ENCODE peak calls at places on chromosome 2, in six cellular contexts. One of them, this sample, is unnamed.

GRCh38 chr2:67240507-67240906 is 156.6 kb upstream of the ETAA1 start:
- DNase-seq in AG09309: no peak
- DNase-seq in HuH-7.5: no peak
- DNase-seq in CD8-positive, alpha-beta T cell: no peak
- DNase-seq in HEK293T: no peak
- DNase-seq in HepG2: no peak
- DNase-seq in this sample: peak; percentile 56

GRCh38 chr2:143152652-143153051 is 23.4 kb downstream of the ARHGAP15 start:
- DNase-seq in AG09309: no peak
- DNase-seq in HuH-7.5: no peak
- DNase-seq in CD8-positive, alpha-beta T cell: no peak
- DNase-seq in HEK293T: no peak
- DNase-seq in HepG2: no peak
- DNase-seq in this sample: no peak

GRCh38 chr2:85195956-85196355 is 62.8 kb downstream of the TCF7L1 start:
- DNase-seq in AG09309: no peak
- DNase-seq in HuH-7.5: no peak
- DNase-seq in CD8-positive, alpha-beta T cell: no peak
- DNase-seq in HEK293T: no peak
- DNase-seq in HepG2: no peak
- DNase-seq in this sample: no peak

GRCh38 chr2:35410431-35411061 is 945.0 kb upstream of the CRIM1 start:
- DNase-seq in AG09309: peak; percentile 4
- DNase-seq in HuH-7.5: no peak
- DNase-seq in CD8-positive, alpha-beta T cell: no peak
- DNase-seq in HEK293T: peak; percentile 44
- DNase-seq in HepG2: peak; percentile 33
- DNase-seq in this sample: peak; percentile 70

GRCh38 chr2:40773291-40773690 is 321.4 kb upstream of the SLC8A1 start:
- DNase-seq in AG09309: no peak
- DNase-seq in HuH-7.5: no peak
- DNase-seq in CD8-positive, alpha-beta T cell: no peak
- DNase-seq in HEK293T: no peak
- DNase-seq in HepG2: no peak
- DNase-seq in this sample: no peak

GRCh38 chr2:158266106-158266505 is 164.4 kb downstream of the UPP2 start:
- DNase-seq in AG09309: no peak
- DNase-seq in HuH-7.5: no peak
- DNase-seq in CD8-positive, alpha-beta T cell: no peak
- DNase-seq in HEK293T: no peak
- DNase-seq in HepG2: no peak
- DNase-seq in this sample: no peak

GRCh38 chr2:42921162-42921550 is 128.8 kb upstream of the HAAO start:
- DNase-seq in AG09309: no peak
- DNase-seq in HuH-7.5: no peak
- DNase-seq in CD8-positive, alpha-beta T cell: no peak
- DNase-seq in HEK293T: no peak
- DNase-seq in HepG2: no peak
- DNase-seq in this sample: no peak

GRCh38 chr2:205706769-205707375 is 24.6 kb downstream of the NRP2 start:
- DNase-seq in AG09309: no peak
- DNase-seq in HuH-7.5: no peak
- DNase-seq in CD8-positive, alpha-beta T cell: no peak
- DNase-seq in HEK293T: no peak
- DNase-seq in HepG2: no peak
- DNase-seq in this sample: no peak

GRCh38 chr2:58667137-58667774 is 426.1 kb upstream of the FANCL start:
- DNase-seq in AG09309: no peak
- DNase-seq in HuH-7.5: no peak
- DNase-seq in CD8-positive, alpha-beta T cell: no peak
- DNase-seq in HEK293T: no peak
- DNase-seq in HepG2: no peak
- DNase-seq in this sample: no peak

GRCh38 chr2:176159678-176160250 is 2.7 kb downstream of the HOXD3 start:
- DNase-seq in AG09309: no peak
- DNase-seq in HuH-7.5: no peak
- DNase-seq in CD8-positive, alpha-beta T cell: no peak
- DNase-seq in HEK293T: no peak
- DNase-seq in HepG2: no peak
- DNase-seq in this sample: no peak

GRCh38 chr2:48448274-48449061 is 81.5 kb upstream of the STON1 start:
- DNase-seq in AG09309: peak; percentile 87
- DNase-seq in HuH-7.5: no peak
- DNase-seq in CD8-positive, alpha-beta T cell: no peak
- DNase-seq in HEK293T: no peak
- DNase-seq in HepG2: peak; percentile 85
- DNase-seq in this sample: peak; percentile 34

GRCh38 chr2:72722492-72723090 is 103.2 kb downstream of the EXOC6B start:
- DNase-seq in AG09309: peak; percentile 8
- DNase-seq in HuH-7.5: no peak
- DNase-seq in CD8-positive, alpha-beta T cell: no peak
- DNase-seq in HEK293T: no peak
- DNase-seq in HepG2: peak; percentile 53
- DNase-seq in this sample: no peak

GRCh38 chr2:17638181-17638743 is 97.8 kb downstream of the VSNL1 start:
- DNase-seq in AG09309: no peak
- DNase-seq in HuH-7.5: no peak
- DNase-seq in CD8-positive, alpha-beta T cell: no peak
- DNase-seq in HEK293T: no peak
- DNase-seq in HepG2: no peak
- DNase-seq in this sample: no peak

GRCh38 chr2:105125428-105125827 is 87.6 kb downstream of the MRPS9 start:
- DNase-seq in AG09309: no peak
- DNase-seq in HuH-7.5: no peak
- DNase-seq in CD8-positive, alpha-beta T cell: no peak
- DNase-seq in HEK293T: no peak
- DNase-seq in HepG2: peak; percentile 12
- DNase-seq in this sample: peak; percentile 39

GRCh38 chr2:224520064-224520463 is 65.1 kb downstream of the CUL3 start:
- DNase-seq in AG09309: peak; percentile 43
- DNase-seq in HuH-7.5: no peak
- DNase-seq in CD8-positive, alpha-beta T cell: no peak
- DNase-seq in HEK293T: no peak
- DNase-seq in HepG2: peak; percentile 12
- DNase-seq in this sample: peak; percentile 11

GRCh38 chr2:195659114-195659513 is 2.1 kb downstream of the SLC39A10 start:
- DNase-seq in AG09309: no peak
- DNase-seq in HuH-7.5: no peak
- DNase-seq in CD8-positive, alpha-beta T cell: no peak
- DNase-seq in HEK293T: no peak
- DNase-seq in HepG2: no peak
- DNase-seq in this sample: peak; percentile 49

GRCh38 chr2:223724831-223725230 is 112.6 kb downstream of the AP1S3 start:
- DNase-seq in AG09309: no peak
- DNase-seq in HuH-7.5: no peak
- DNase-seq in CD8-positive, alpha-beta T cell: no peak
- DNase-seq in HEK293T: no peak
- DNase-seq in HepG2: no peak
- DNase-seq in this sample: no peak

GRCh38 chr2:1731512-1731962 is 12.8 kb downstream of the PXDN start:
- DNase-seq in AG09309: no peak
- DNase-seq in HuH-7.5: no peak
- DNase-seq in CD8-positive, alpha-beta T cell: no peak
- DNase-seq in HEK293T: no peak
- DNase-seq in HepG2: no peak
- DNase-seq in this sample: no peak

GRCh38 chr2:72893594-72894319 is 6.5 kb downstream of the SPR start:
- DNase-seq in AG09309: no peak
- DNase-seq in HuH-7.5: peak; percentile 60
- DNase-seq in CD8-positive, alpha-beta T cell: no peak
- DNase-seq in HEK293T: peak; percentile 75
- DNase-seq in HepG2: peak; percentile 68
- DNase-seq in this sample: peak; percentile 52

GRCh38 chr2:133012847-133013734 is 343.1 kb upstream of the LYPD1 start:
- DNase-seq in AG09309: no peak
- DNase-seq in HuH-7.5: no peak
- DNase-seq in CD8-positive, alpha-beta T cell: no peak
- DNase-seq in HEK293T: no peak
- DNase-seq in HepG2: no peak
- DNase-seq in this sample: no peak

GRCh38 chr2:122191331-122191730 is 435.9 kb downstream of the TSN start:
- DNase-seq in AG09309: no peak
- DNase-seq in HuH-7.5: peak; percentile 32
- DNase-seq in CD8-positive, alpha-beta T cell: no peak
- DNase-seq in HEK293T: peak; percentile 55
- DNase-seq in HepG2: peak; percentile 41
- DNase-seq in this sample: peak; percentile 67

GRCh38 chr2:238256594-238257104 is 16.8 kb upstream of the HES6 start:
- DNase-seq in AG09309: no peak
- DNase-seq in HuH-7.5: peak; percentile 86
- DNase-seq in CD8-positive, alpha-beta T cell: peak; percentile 42
- DNase-seq in HEK293T: peak; percentile 90
- DNase-seq in HepG2: peak; percentile 91
- DNase-seq in this sample: peak; percentile 92

GRCh38 chr2:42874838-42875801 is 82.7 kb upstream of the HAAO start:
- DNase-seq in AG09309: no peak
- DNase-seq in HuH-7.5: no peak
- DNase-seq in CD8-positive, alpha-beta T cell: no peak
- DNase-seq in HEK293T: no peak
- DNase-seq in HepG2: no peak
- DNase-seq in this sample: no peak

This sample was measured in erythroblast.